ENCODE peak calls at places on chromosomes 6 and 20, in six cellular contexts. Y is GM12878, T is HepG2, R is A549, B is K562, H is upper lobe of left lung. K is an unnamed sample.

GRCh38 chr6:124007915-124008688 is 204.4 kb downstream of the NKAIN2 start:
- ATAC-seq in Y (no peak), T (peak), R (no peak), B (no peak), H (no peak), K (no peak)

GRCh38 chr20:33443006-33443511 is 504 bp downstream of the SNTA1 start:
- ATAC-seq in Y (peak), T (peak), R (peak), B (peak), H (peak), K (peak)

GRCh38 chr6:104460759-104461530 is 398.8 kb downstream of the HACE1 start:
- ATAC-seq in Y (no peak), T (no peak), R (no peak), B (no peak), H (no peak), K (no peak)

GRCh38 chr20:4924032-4924431 is 77.3 kb downstream of the SLC23A2 start:
- ATAC-seq in Y (no peak), T (no peak), R (peak), B (no peak), H (no peak), K (no peak)

GRCh38 chr6:157469378-157469777 is 88.4 kb downstream of the ZDHHC14 start:
- ATAC-seq in Y (no peak), T (no peak), R (no peak), B (no peak), H (no peak), K (no peak)

GRCh38 chr20:17931513-17931912 is 37.1 kb downstream of the SNX5 start:
- ATAC-seq in Y (no peak), T (no peak), R (no peak), B (no peak), H (no peak), K (no peak)

GRCh38 chr20:11287156-11287555 is 613.4 kb upstream of the JAG1 start:
- ATAC-seq in Y (no peak), T (no peak), R (no peak), B (no peak), H (no peak), K (no peak)

GRCh38 chr6:33927112-33927511 is 123.3 kb upstream of the MLN start:
- ATAC-seq in Y (no peak), T (no peak), R (no peak), B (no peak), H (no peak), K (no peak)

GRCh38 chr20:57198359-57199072 is 67.9 kb downstream of the BMP7 start:
- ATAC-seq in Y (no peak), T (no peak), R (no peak), B (no peak), H (no peak), K (no peak)

GRCh38 chr6:141484726-141485125 is 648.0 kb upstream of the GJE1 start:
- ATAC-seq in Y (peak), T (peak), R (no peak), B (no peak), H (peak), K (no peak)

GRCh38 chr6:144285548-144285797 is 338 bp downstream of the UTRN start:
- ATAC-seq in Y (peak), T (no peak), R (peak), B (peak), H (peak), K (no peak)

GRCh38 chr6:132819405-132820145 is 5.2 kb downstream of the RPS12 start:
- ATAC-seq in Y (peak), T (peak), R (peak), B (peak), H (no peak), K (no peak)

GRCh38 chr20:1674990-1675389 is 17.4 kb upstream of the SIRPG start:
- ATAC-seq in Y (no peak), T (no peak), R (no peak), B (no peak), H (no peak), K (no peak)

GRCh38 chr6:94562846-94563245 is 1014.5 kb upstream of the MANEA start:
- ATAC-seq in Y (no peak), T (no peak), R (no peak), B (no peak), H (no peak), K (no peak)

GRCh38 chr6:53244958-53245357 is 96.3 kb upstream of the GCM1 start:
- ATAC-seq in Y (peak), T (no peak), R (no peak), B (no peak), H (peak), K (no peak)

GRCh38 chr20:17641520-17641964 is 40.5 kb downstream of the RRBP1 start:
- ATAC-seq in Y (no peak), T (no peak), R (no peak), B (no peak), H (no peak), K (no peak)

GRCh38 chr6:13077117-13077516 is 251.2 kb downstream of the TBC1D7 start:
- ATAC-seq in Y (no peak), T (no peak), R (no peak), B (no peak), H (no peak), K (no peak)

GRCh38 chr20:51610761-51611624 is 68.5 kb upstream of the NFATC2 start:
- ATAC-seq in Y (no peak), T (no peak), R (no peak), B (no peak), H (no peak), K (no peak)

GRCh38 chr6:80638222-80639055 is 532.0 kb downstream of the BCKDHB start:
- ATAC-seq in Y (peak), T (peak), R (peak), B (no peak), H (peak), K (peak)

GRCh38 chr20:35180266-35180665 is 8.4 kb downstream of the PROCR start:
- ATAC-seq in Y (no peak), T (no peak), R (no peak), B (no peak), H (no peak), K (no peak)

DNA sequence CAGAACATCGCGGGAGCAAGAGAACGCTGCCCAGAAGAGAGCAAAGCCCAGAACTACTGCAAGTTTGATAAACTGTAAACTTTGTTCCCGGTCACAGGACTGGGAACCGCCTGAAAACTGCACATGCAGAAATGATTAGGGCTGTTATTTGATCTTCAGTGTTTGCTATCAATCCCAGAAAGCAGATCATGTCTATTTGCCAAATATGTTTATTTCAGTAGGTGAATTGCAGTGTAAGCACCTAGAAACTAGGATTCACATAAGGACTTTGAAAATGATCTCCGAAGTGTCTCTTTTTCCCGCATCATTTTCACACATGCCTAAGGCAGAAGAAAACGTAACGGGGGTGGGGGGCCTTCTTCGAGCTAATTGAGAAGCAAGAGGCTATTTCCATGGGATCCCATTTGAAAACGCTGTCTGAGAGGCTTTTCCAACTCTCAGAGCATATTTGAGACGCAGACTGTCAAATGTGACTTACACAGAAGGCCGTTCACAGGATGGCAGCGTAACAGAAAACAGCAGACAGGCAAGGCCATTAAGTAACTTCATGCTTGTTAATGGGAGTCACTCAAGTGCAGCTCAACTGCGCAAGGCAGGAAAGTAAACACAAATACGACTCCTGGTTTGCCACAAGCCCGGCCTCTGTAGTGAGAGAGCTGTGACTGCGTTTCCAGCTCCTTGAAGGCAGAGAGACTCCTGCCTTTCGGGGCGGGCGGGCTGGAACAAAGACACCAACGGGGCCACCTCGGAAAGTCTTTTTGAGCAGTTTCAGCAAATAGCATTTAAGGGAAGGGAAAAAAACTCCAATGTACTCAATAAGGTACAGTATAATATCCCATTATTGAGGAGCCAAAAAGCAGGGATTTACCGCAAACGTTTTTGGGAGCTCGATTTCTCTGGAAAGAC is 144.7 kb upstream of the ZNF217 start:
- ATAC-seq in Y (no peak), T (peak), R (peak), B (peak), H (peak), K (no peak)
- TF ChIP-seq POLR2A in Y (no peak), T (peak), R (peak), B (peak), H (no peak), K (no peak)

GRCh38 chr6:20198156-20198555 is 14.1 kb downstream of the MBOAT1 start:
- ATAC-seq in Y (peak), T (no peak), R (no peak), B (no peak), H (no peak), K (no peak)

GRCh38 chr6:20197251-20197650 is 15.0 kb downstream of the MBOAT1 start:
- ATAC-seq in Y (peak), T (no peak), R (no peak), B (no peak), H (no peak), K (no peak)

GRCh38 chr6:20200761-20201160 is 11.5 kb downstream of the MBOAT1 start:
- ATAC-seq in Y (no peak), T (no peak), R (peak), B (peak), H (no peak), K (no peak)

GRCh38 chr6:20202070-20202658 is 10.1 kb downstream of the MBOAT1 start:
- ATAC-seq in Y (peak), T (no peak), R (peak), B (peak), H (peak), K (no peak)

DNA sequence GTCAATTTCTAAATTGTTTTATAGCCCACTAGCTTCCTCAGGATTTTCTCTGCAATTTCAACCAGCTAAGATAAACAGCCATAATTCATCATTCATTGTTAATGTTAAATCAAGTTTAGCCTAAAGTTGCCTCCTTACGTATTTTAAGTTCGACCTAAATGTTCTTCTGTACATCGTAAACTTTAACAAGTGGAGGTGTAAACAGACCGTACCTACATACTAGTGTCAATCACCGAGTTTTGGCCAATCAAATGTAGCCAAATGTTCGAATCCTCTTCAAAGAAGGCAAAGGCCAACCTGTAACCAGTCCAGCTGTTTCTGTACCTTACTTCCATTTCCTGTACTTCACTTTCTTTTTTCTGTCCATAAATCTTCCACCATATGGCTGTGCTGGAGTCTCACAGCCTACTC is 13.5 kb downstream of the MBOAT1 start:
- ATAC-seq in Y (no peak), T (no peak), R (no peak), B (no peak), H (no peak), K (no peak)
- H3K27ac ChIP-seq in Y (peak), T (no peak), R (no peak), B (no peak), H (no peak), K (no peak)

DNA sequence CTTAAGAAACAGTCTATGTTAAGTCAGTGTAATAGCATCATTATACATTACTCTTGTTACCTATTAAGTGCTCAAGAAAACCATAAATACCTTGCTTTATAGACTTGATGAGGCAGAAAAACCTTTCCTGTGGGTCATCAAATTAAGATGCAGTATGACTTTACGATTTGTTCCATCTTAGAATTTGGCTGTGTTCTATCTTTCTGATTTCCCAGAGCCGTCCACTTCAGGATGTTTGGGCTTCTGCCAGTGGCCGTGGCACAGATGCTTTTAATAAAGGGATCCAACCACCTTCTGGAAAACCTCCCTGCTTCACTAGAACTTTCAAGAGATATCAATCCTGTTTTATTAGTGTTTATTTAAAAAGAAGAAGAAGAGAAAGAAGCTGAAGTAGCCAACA is 71.2 kb downstream of the PDE7B start:
- ATAC-seq in Y (no peak), T (no peak), R (no peak), B (no peak), H (peak), K (no peak)
- TF ChIP-seq EP300 in Y (no peak), T (no peak), R (no peak), B (no peak), H (no peak), K (no peak)

GRCh38 chr6:108947114-108947854 is 99.1 kb downstream of the ARMC2 start:
- ATAC-seq in Y (no peak), T (no peak), R (no peak), B (no peak), H (peak), K (peak)
- TF ChIP-seq POLR2A in Y (no peak), T (no peak), R (no peak), B (no peak), H (no peak), K (no peak)

GRCh38 chr20:37362231-37362792 is 16.4 kb downstream of the SRC start:
- ATAC-seq in Y (no peak), T (no peak), R (no peak), B (no peak), H (no peak), K (no peak)

GRCh38 chr20:37364013-37364926 is 18.3 kb downstream of the SRC start:
- ATAC-seq in Y (no peak), T (no peak), R (peak), B (no peak), H (no peak), K (no peak)

GRCh38 chr20:37361336-37361735 is 15.4 kb downstream of the SRC start:
- ATAC-seq in Y (no peak), T (no peak), R (no peak), B (no peak), H (no peak), K (no peak)

GRCh38 chr20:37363221-37364012 is 17.5 kb downstream of the SRC start:
- ATAC-seq in Y (no peak), T (no peak), R (peak), B (no peak), H (no peak), K (no peak)

GRCh38 chr20:37362821-37363220 is 16.9 kb downstream of the SRC start:
- ATAC-seq in Y (no peak), T (no peak), R (no peak), B (no peak), H (no peak), K (no peak)
- H3K27ac ChIP-seq in Y (no peak), T (no peak), R (no peak), B (no peak), H (no peak), K (no peak)

GRCh38 chr6:166005401-166005845 is 162.2 kb downstream of the TBXT start:
- ATAC-seq in Y (no peak), T (no peak), R (peak), B (no peak), H (peak), K (peak)
- TF ChIP-seq EP300 in Y (no peak), T (no peak), R (no peak), B (no peak), H (no peak), K (no peak)

GRCh38 chr20:49981218-49982071 is 1.3 kb upstream of the SNAI1 start:
- ATAC-seq in Y (no peak), T (peak), R (no peak), B (no peak), H (no peak), K (no peak)

GRCh38 chr20:49982072-49982345 is 771 bp upstream of the SNAI1 start:
- ATAC-seq in Y (no peak), T (peak), R (no peak), B (peak), H (no peak), K (no peak)

GRCh38 chr20:49983123-49983847 is 505 bp downstream of the SNAI1 start:
- ATAC-seq in Y (no peak), T (no peak), R (peak), B (no peak), H (no peak), K (no peak)

GRCh38 chr20:49983848-49984408 is 1.1 kb downstream of the SNAI1 start:
- ATAC-seq in Y (no peak), T (no peak), R (peak), B (no peak), H (no peak), K (no peak)

GRCh38 chr20:49982346-49983122 is at the start of gene SNAI1:
- ATAC-seq in Y (peak), T (peak), R (peak), B (peak), H (peak), K (peak)
- TF ChIP-seq POLR2A in Y (peak), T (peak), R (peak), B (peak), H (peak), K (peak)